ENCODE peak calls at places on chromosomes 3 and 15, in seven cellular contexts. A is H1, X is HCT116, L is HepG2, P is SK-N-SH, O is GM12878, W is K562. G is an unnamed sample.

GRCh38 chr15:29747837-29748417 is 74.3 kb downstream of the TJP1 start:
- DNase-seq in A (no peak), X (peak), L (peak), P (peak), O (no peak), W (no peak), G (no peak)

GRCh38 chr3:139506792-139507191 is 30.5 kb upstream of the RBP2 start:
- DNase-seq in A (no peak), X (no peak), L (peak), P (no peak), O (no peak), W (no peak), G (peak)

GRCh38 chr3:188526057-188526456 is 372.1 kb downstream of the LPP start:
- DNase-seq in A (no peak), X (no peak), L (peak), P (no peak), O (no peak), W (no peak), G (peak)

GRCh38 chr15:85318048-85318731 is 62.2 kb upstream of the AKAP13 start:
- DNase-seq in A (peak), X (peak), L (no peak), P (no peak), O (peak), W (no peak), G (no peak)

GRCh38 chr15:71237456-71238188 is 122.4 kb downstream of the THSD4 start:
- DNase-seq in A (no peak), X (peak), L (peak), P (no peak), O (no peak), W (no peak), G (peak)

GRCh38 chr15:24772709-24773373 is 97.3 kb downstream of the NPAP1 start:
- DNase-seq in A (peak), X (no peak), L (peak), P (peak), O (no peak), W (peak), G (peak)

GRCh38 chr15:25739687-25740121 is 123.4 kb downstream of the ATP10A start:
- DNase-seq in A (no peak), X (no peak), L (no peak), P (peak), O (peak), W (no peak), G (peak)

GRCh38 chr15:90035095-90035834 is 34.1 kb downstream of the ZNF710 start:
- DNase-seq in A (no peak), X (no peak), L (peak), P (no peak), O (no peak), W (no peak), G (peak)

GRCh38 chr3:108006077-108006675 is 84.7 kb downstream of the CD47 start:
- DNase-seq in A (no peak), X (no peak), L (peak), P (peak), O (no peak), W (no peak), G (no peak)

GRCh38 chr3:111314146-111314873 is 227.7 kb upstream of the CD96 start:
- DNase-seq in A (no peak), X (no peak), L (no peak), P (no peak), O (no peak), W (no peak), G (no peak)

GRCh38 chr15:92011611-92012367 is 158.3 kb downstream of the SLCO3A1 start:
- DNase-seq in A (no peak), X (no peak), L (no peak), P (no peak), O (no peak), W (no peak), G (no peak)

GRCh38 chr15:73326157-73326556 is 42.6 kb downstream of the HCN4 start:
- DNase-seq in A (no peak), X (no peak), L (no peak), P (no peak), O (no peak), W (no peak), G (no peak)

GRCh38 chr15:22944651-22945050 is 35.5 kb downstream of the CYFIP1 start:
- DNase-seq in A (no peak), X (no peak), L (no peak), P (no peak), O (no peak), W (no peak), G (no peak)

GRCh38 chr15:71066983-71067382 is 48.3 kb upstream of the THSD4 start:
- DNase-seq in A (no peak), X (no peak), L (no peak), P (no peak), O (no peak), W (no peak), G (no peak)

GRCh38 chr3:15955968-15956367 is 158.2 kb upstream of the ANKRD28 start:
- DNase-seq in A (no peak), X (no peak), L (no peak), P (no peak), O (no peak), W (no peak), G (no peak)

GRCh38 chr3:31364188-31364587 is 168.5 kb upstream of the STT3B start:
- DNase-seq in A (no peak), X (no peak), L (no peak), P (no peak), O (no peak), W (no peak), G (no peak)

GRCh38 chr15:100172356-100173024 is 169.3 kb downstream of the ADAMTS17 start:
- DNase-seq in A (no peak), X (no peak), L (no peak), P (no peak), O (no peak), W (no peak), G (no peak)

GRCh38 chr3:7075120-7075519 is 214.2 kb downstream of the GRM7 start:
- DNase-seq in A (no peak), X (no peak), L (no peak), P (no peak), O (no peak), W (no peak), G (no peak)

GRCh38 chr15:71115567-71116351 is 488 bp downstream of the THSD4 start:
- DNase-seq in A (peak), X (no peak), L (no peak), P (peak), O (no peak), W (no peak), G (peak)

GRCh38 chr15:74320358-74321247 is 46.8 kb downstream of the CYP11A1 start:
- DNase-seq in A (peak), X (peak), L (peak), P (peak), O (no peak), W (peak), G (peak)

GRCh38 chr15:80594091-80594889 is 100.8 kb upstream of the ABHD17C start:
- DNase-seq in A (no peak), X (no peak), L (no peak), P (no peak), O (no peak), W (no peak), G (no peak)

GRCh38 chr3:128794788-128795649 is 69.0 kb downstream of the RAB7A start:
- DNase-seq in A (peak), X (peak), L (peak), P (peak), O (no peak), W (peak), G (peak)

GRCh38 chr15:60548101-60548500 is 69.2 kb upstream of the ICE2 start:
- DNase-seq in A (no peak), X (no peak), L (no peak), P (no peak), O (peak), W (no peak), G (no peak)

GRCh38 chr3:178170698-178171535 is 365.3 kb upstream of the KCNMB2 start:
- DNase-seq in A (no peak), X (no peak), L (no peak), P (peak), O (no peak), W (peak), G (no peak)

GRCh38 chr15:34065261-34065660 is 26.3 kb upstream of the AVEN start:
- DNase-seq in A (no peak), X (no peak), L (no peak), P (no peak), O (no peak), W (no peak), G (no peak)

GRCh38 chr3:102096066-102096465 is 246.8 kb downstream of the NFKBIZ start:
- DNase-seq in A (no peak), X (no peak), L (no peak), P (no peak), O (no peak), W (no peak), G (no peak)

GRCh38 chr3:38205472-38205805 is 40.1 kb downstream of the OXSR1 start:
- DNase-seq in A (no peak), X (no peak), L (no peak), P (no peak), O (no peak), W (no peak), G (no peak)

GRCh38 chr3:123641084-123641462 is 56.2 kb upstream of the HACD2 start:
- DNase-seq in A (no peak), X (no peak), L (no peak), P (no peak), O (no peak), W (no peak), G (no peak)

GRCh38 chr3:102378216-102378615 is 56.6 kb upstream of the ZPLD1 start:
- DNase-seq in A (no peak), X (no peak), L (no peak), P (no peak), O (no peak), W (no peak), G (no peak)

GRCh38 chr3:65666426-65667091 is 372.2 kb downstream of the MAGI1 start:
- DNase-seq in A (no peak), X (no peak), L (no peak), P (no peak), O (no peak), W (no peak), G (no peak)

GRCh38 chr3:17941766-17942165 is 199.3 kb upstream of the TBC1D5 start:
- DNase-seq in A (no peak), X (no peak), L (no peak), P (no peak), O (no peak), W (no peak), G (no peak)

GRCh38 chr3:59559721-59560514 is 510.1 kb upstream of the CFAP20DC start:
- DNase-seq in A (no peak), X (peak), L (no peak), P (no peak), O (no peak), W (no peak), G (no peak)

GRCh38 chr3:23331141-23331935 is 128.2 kb downstream of the UBE2E2 start:
- DNase-seq in A (no peak), X (no peak), L (no peak), P (no peak), O (no peak), W (no peak), G (no peak)

GRCh38 chr3:114432356-114432755 is 138.5 kb downstream of the TIGIT start:
- DNase-seq in A (no peak), X (no peak), L (no peak), P (no peak), O (no peak), W (no peak), G (no peak)

GRCh38 chr3:50806806-50807205 is 132.1 kb downstream of the DOCK3 start:
- DNase-seq in A (no peak), X (no peak), L (no peak), P (no peak), O (no peak), W (no peak), G (peak)

GRCh38 chr3:50815844-50816243 is 141.1 kb downstream of the DOCK3 start:
- DNase-seq in A (no peak), X (no peak), L (no peak), P (no peak), O (no peak), W (no peak), G (peak)

GRCh38 chr3:50807266-50807665 is 132.5 kb downstream of the DOCK3 start:
- DNase-seq in A (no peak), X (no peak), L (no peak), P (no peak), O (no peak), W (no peak), G (no peak)

GRCh38 chr3:50816896-50817295 is 142.2 kb downstream of the DOCK3 start:
- DNase-seq in A (no peak), X (no peak), L (no peak), P (no peak), O (no peak), W (no peak), G (no peak)

DNA sequence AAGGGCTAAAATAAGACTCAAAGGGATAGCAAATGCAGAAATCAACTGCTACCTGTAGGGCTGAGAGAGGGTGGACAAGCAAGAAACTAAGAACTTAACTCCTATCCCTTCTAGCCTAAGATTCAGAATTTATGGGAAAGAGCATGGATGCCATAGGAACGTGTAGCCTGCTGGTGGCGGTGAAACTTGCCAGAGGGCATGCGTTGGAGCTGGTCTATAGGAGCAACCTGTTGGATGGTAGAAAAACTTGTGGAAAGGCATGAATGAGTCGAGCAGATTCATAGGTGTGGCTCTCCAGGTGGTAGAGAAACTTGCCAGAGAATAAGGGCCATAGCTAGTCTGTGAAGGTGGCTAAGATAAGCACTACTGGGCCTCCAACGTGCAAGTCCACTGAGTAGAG is 137.2 kb downstream of the DOCK3 start:
- DNase-seq in A (no peak), X (no peak), L (no peak), P (no peak), O (no peak), W (no peak), G (no peak)
- TF ChIP-seq JUND in A (no peak), X (no peak), L (no peak), P (no peak), O (no peak), W (no peak), G (no peak)

GRCh38 chr15:28127036-28127435 is 27.9 kb upstream of the OCA2 start:
- DNase-seq in A (no peak), X (no peak), L (no peak), P (no peak), O (no peak), W (no peak), G (no peak)

GRCh38 chr15:28125673-28126651 is 26.8 kb upstream of the OCA2 start:
- DNase-seq in A (no peak), X (peak), L (peak), P (peak), O (no peak), W (peak), G (peak)

GRCh38 chr15:28122038-28122949 is 23.2 kb upstream of the OCA2 start:
- DNase-seq in A (no peak), X (no peak), L (no peak), P (no peak), O (no peak), W (no peak), G (no peak)

GRCh38 chr15:28123408-28124023 is 24.4 kb upstream of the OCA2 start:
- DNase-seq in A (peak), X (peak), L (peak), P (peak), O (no peak), W (peak), G (peak)

DNA sequence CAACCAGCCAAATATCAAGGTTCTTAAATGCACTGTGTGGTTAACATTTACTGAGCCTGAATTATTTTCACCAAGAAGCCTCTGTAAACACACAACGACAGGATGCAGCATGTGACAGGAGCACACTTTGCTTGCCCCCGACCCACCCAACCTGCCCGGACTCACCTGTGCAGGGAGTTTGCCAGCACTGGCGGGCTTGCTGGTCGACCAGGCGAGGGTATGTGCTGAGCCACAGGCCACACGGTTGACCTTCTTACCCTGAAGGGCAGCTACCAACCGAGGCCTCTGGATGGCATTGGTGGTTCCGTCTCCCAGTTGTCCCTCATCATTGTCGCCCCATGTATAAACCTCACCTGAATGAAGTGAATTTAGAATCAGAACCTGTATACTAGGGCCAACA is 25.7 kb upstream of the OCA2 start:
- DNase-seq in A (no peak), X (no peak), L (no peak), P (no peak), O (no peak), W (no peak), G (no peak)
- TF ChIP-seq JUND in A (no peak), X (no peak), L (no peak), P (no peak), O (no peak), W (no peak), G (no peak)

GRCh38 chr15:63981596-63982320 is 64.5 kb downstream of the DAPK2 start:
- DNase-seq in A (no peak), X (no peak), L (no peak), P (no peak), O (no peak), W (no peak), G (peak)
- TF ChIP-seq JUND in A (no peak), X (no peak), L (no peak), P (no peak), O (no peak), W (no peak), G (no peak)

GRCh38 chr3:195143221-195143620 is 127.7 kb downstream of the XXYLT1 start:
- DNase-seq in A (no peak), X (no peak), L (no peak), P (no peak), O (no peak), W (no peak), G (no peak)
- TF ChIP-seq JUND in A (no peak), X (no peak), L (no peak), P (no peak), O (no peak), W (no peak), G (no peak)

G was measured in T47D.